ENCODE peak calls at places on chromosome 20, in five cellular contexts. L, I, W, N and Q are unnamed samples.

GRCh38 chr20:33387177-33387576 is 14.1 kb downstream of the CDK5RAP1 start:
- DNase-seq in L (no peak), I (no peak), W (peak; percentile 65), N (no peak), Q (no peak)

GRCh38 chr20:62787866-62788265 is 8.4 kb upstream of the MRGBP start:
- DNase-seq in L (no peak), I (no peak), W (no peak), N (no peak), Q (no peak)

GRCh38 chr20:6940052-6940451 is 172.6 kb downstream of the BMP2 start:
- DNase-seq in L (no peak), I (no peak), W (no peak), N (no peak), Q (peak; percentile 22)

GRCh38 chr20:391041-391711 is 10.6 kb downstream of the TRIB3 start:
- DNase-seq in L (no peak), I (no peak), W (no peak), N (no peak), Q (no peak)

GRCh38 chr20:4297141-4297826 is 281.9 kb upstream of the RNF24 start:
- DNase-seq in L (no peak), I (no peak), W (peak; percentile 94), N (no peak), Q (no peak)

GRCh38 chr20:8693709-8694108 is 375.2 kb upstream of the PLCB4 start:
- DNase-seq in L (no peak), I (no peak), W (peak; percentile 91), N (peak; percentile 30), Q (peak; percentile 37)

GRCh38 chr20:60201198-60201597 is 243.0 kb downstream of the CDH26 start:
- DNase-seq in L (no peak), I (no peak), W (no peak), N (no peak), Q (no peak)

GRCh38 chr20:62887147-62887859 is 25.7 kb upstream of the TCFL5 start:
- DNase-seq in L (no peak), I (peak; percentile 32), W (peak; percentile 83), N (peak; percentile 96), Q (peak; percentile 98)

GRCh38 chr20:51532577-51533191 is 9.8 kb downstream of the NFATC2 start:
- DNase-seq in L (no peak), I (no peak), W (peak; percentile 71), N (no peak), Q (no peak)

GRCh38 chr20:63815869-63816268 is 15.2 kb downstream of the ZBTB46 start:
- DNase-seq in L (no peak), I (no peak), W (no peak), N (no peak), Q (no peak)

GRCh38 chr20:35511814-35512420 is 17.5 kb downstream of the C20orf173 start:
- DNase-seq in L (no peak), I (peak; percentile 19), W (peak; percentile 42), N (peak; percentile 53), Q (peak; percentile 80)

GRCh38 chr20:11324990-11325389 is 592.7 kb upstream of the BTBD3 start:
- DNase-seq in L (no peak), I (no peak), W (no peak), N (no peak), Q (no peak)

GRCh38 chr20:45927071-45927878 is 7.2 kb upstream of the PCIF1 start:
- DNase-seq in L (no peak), I (no peak), W (no peak), N (no peak), Q (no peak)

GRCh38 chr20:62065669-62066338 is at the start of gene TAF4:
- DNase-seq in L (no peak), I (peak; percentile 52), W (peak; percentile 63), N (peak; percentile 72), Q (peak; percentile 72)

GRCh38 chr20:10280016-10280908 is 61.6 kb downstream of the SNAP25 start:
- DNase-seq in L (no peak), I (no peak), W (peak; percentile 60), N (no peak), Q (peak; percentile 29)

GRCh38 chr20:33443512-33444239 is at the start of gene SNTA1:
- DNase-seq in L (no peak), I (peak; percentile 80), W (peak; percentile 76), N (peak; percentile 69), Q (peak; percentile 73)

GRCh38 chr20:20207291-20207690 is 155.0 kb downstream of the CFAP61 start:
- DNase-seq in L (no peak), I (no peak), W (no peak), N (no peak), Q (no peak)

GRCh38 chr20:58989196-58989595 is 8.1 kb downstream of the NELFCD start:
- DNase-seq in L (no peak), I (no peak), W (no peak), N (no peak), Q (no peak)

GRCh38 chr20:62837790-62838458 is 21.1 kb downstream of the COL9A3 start:
- DNase-seq in L (no peak), I (peak; percentile 49), W (peak; percentile 54), N (no peak), Q (peak; percentile 58)

GRCh38 chr20:41411458-41411857 is 44.8 kb upstream of the EMILIN3 start:
- DNase-seq in L (no peak), I (no peak), W (peak; percentile 74), N (peak; percentile 39), Q (peak; percentile 62)

GRCh38 chr20:9503530-9504251 is 10.7 kb upstream of the LAMP5 start:
- DNase-seq in L (no peak), I (peak; percentile 13), W (peak; percentile 64), N (peak; percentile 84), Q (peak; percentile 26)

GRCh38 chr20:11797161-11797560 is 120.5 kb upstream of the BTBD3 start:
- DNase-seq in L (no peak), I (no peak), W (no peak), N (no peak), Q (no peak)

GRCh38 chr20:40956926-40957760 is 71.5 kb upstream of the TOP1 start:
- DNase-seq in L (no peak), I (no peak), W (no peak), N (no peak), Q (no peak)

GRCh38 chr20:11193241-11193640 is 519.4 kb upstream of the JAG1 start:
- DNase-seq in L (no peak), I (no peak), W (peak; percentile 77), N (peak; percentile 17), Q (no peak)

GRCh38 chr20:13174402-13174801 is 46.7 kb upstream of the ISM1 start:
- DNase-seq in L (no peak), I (no peak), W (no peak), N (no peak), Q (no peak)

GRCh38 chr20:34069341-34070078 is 42.5 kb downstream of the EIF2S2 start:
- DNase-seq in L (peak; percentile 68), I (peak; percentile 87), W (peak; percentile 80), N (peak; percentile 86), Q (peak; percentile 90)

GRCh38 chr20:10271470-10272219 is 53.0 kb downstream of the SNAP25 start:
- DNase-seq in L (no peak), I (no peak), W (peak; percentile 56), N (peak; percentile 22), Q (peak; percentile 77)

GRCh38 chr20:5928831-5929715 is 21.3 kb downstream of the TRMT6 start:
- DNase-seq in L (no peak), I (no peak), W (no peak), N (no peak), Q (no peak)

GRCh38 chr20:17653835-17654648 is 28.0 kb downstream of the RRBP1 start:
- DNase-seq in L (no peak), I (no peak), W (no peak), N (no peak), Q (no peak)

GRCh38 chr20:50224553-50225255 is 34.1 kb downstream of the CEBPB start:
- DNase-seq in L (no peak), I (peak; percentile 81), W (peak; percentile 98), N (peak; percentile 77), Q (peak; percentile 93)

DNA sequence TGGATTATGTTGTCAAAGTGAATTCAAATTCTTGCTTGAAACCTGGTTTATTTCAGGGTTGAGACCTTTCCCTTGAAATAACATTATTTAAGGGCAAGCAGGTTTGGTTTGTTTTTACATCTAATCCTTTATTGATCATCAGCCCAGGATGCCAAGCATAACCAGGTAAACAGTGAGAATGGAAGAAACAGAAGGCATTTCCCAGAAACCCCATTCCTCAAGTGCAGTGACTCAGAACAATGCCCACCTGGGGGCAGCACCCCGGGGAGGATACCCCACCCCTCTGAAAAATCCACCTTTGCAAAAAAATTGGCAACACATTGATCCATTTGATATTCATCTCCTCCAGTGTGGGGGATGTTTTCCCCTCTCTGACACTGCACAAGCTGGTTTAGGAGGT is 32.5 kb downstream of the POFUT1 start:
- DNase-seq in L (no peak), I (no peak), W (no peak), N (no peak), Q (no peak)
- TF ChIP-seq CTCF in L (no peak), I (no peak), W (no peak), N (no peak), Q (peak; percentile 16)

DNA sequence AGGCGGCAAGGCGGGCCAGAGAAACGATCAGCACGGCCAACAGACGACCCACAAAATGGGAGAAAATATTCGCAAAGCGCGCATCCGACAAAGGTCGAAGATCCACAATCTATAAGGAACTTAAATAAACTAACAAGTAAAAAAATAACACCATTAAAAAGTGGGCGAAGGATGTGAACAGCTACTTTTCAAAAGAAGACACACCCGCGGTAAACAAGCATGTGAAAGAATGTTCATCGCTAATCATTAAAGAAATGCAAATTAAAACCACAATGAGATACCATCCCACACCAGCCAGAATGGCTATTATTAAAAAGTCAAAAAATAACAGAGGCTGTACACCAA is 117.8 kb upstream of the SIRPA start:
- DNase-seq in L (no peak), I (no peak), W (no peak), N (no peak), Q (no peak)
- H3K4me3 ChIP-seq in L (peak overlapping the region; percentile 83), I (peak overlapping the region; percentile 63), W (no peak overlapping the region), N (peak overlapping the region; percentile 78), Q (peak overlapping the region; percentile 58)

GRCh38 chr20:15759546-15760216 is 813.6 kb downstream of the KIF16B start:
- DNase-seq in L (no peak), I (no peak), W (peak; percentile 8), N (no peak), Q (no peak)
- TF ChIP-seq CTCF in L (no peak), I (peak; percentile 39), W (peak; percentile 23), N (no peak), Q (no peak)

GRCh38 chr20:37413354-37413753 is 67.4 kb downstream of the SRC start:
- DNase-seq in L (no peak), I (no peak), W (no peak), N (no peak), Q (no peak)

GRCh38 chr20:37413023-37413334 is 67.0 kb downstream of the SRC start:
- DNase-seq in L (no peak), I (no peak), W (no peak), N (no peak), Q (no peak)

GRCh38 chr20:37414133-37414532 is 68.2 kb downstream of the SRC start:
- DNase-seq in L (no peak), I (no peak), W (no peak), N (no peak), Q (no peak)

GRCh38 chr20:37415118-37416085 is 69.5 kb downstream of the SRC start:
- DNase-seq in L (no peak), I (no peak), W (no peak), N (no peak), Q (no peak)

DNA sequence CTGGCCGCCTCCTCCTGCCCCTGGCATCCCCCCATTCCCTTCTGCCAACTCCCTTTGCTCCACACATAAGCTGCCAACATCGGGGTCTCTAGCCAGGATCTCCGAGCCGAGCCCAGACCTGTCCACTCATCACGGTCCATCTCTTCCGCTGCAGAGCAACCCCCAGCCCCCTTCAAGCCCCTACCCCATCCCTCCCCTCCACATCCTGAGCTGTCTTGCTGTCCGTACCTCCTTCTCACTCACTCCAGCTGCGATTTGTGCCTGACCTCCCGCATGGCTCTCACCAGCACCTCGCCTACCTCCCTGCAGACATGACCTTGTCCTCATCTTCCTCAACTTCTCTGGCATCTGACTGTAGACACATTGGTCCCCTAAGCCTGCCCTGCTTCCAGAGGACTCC is 68.7 kb downstream of the SRC start:
- DNase-seq in L (no peak), I (no peak), W (no peak), N (no peak), Q (no peak)
- H3K4me3 ChIP-seq in L (no peak overlapping the region), I (no peak overlapping the region), W (no peak overlapping the region), N (no peak overlapping the region), Q (no peak overlapping the region)